ENCODE peak calls at places on chromosomes 7 and 10, in six cellular contexts. One of them, this sample, is unnamed.

GRCh38 chr7:139999516-139999915 is 63.2 kb downstream of the PARP12 start:
- DNase-seq in EH: no peak
- DNase-seq in iPS DF 19.7: no peak
- DNase-seq in stimulated activated CD8-positive, alpha-beta memory T cell treated with anti-CD3 and anti-CD28 coated beads, Interleukin-2, amount 100 ng/mL, for 48 hours: no peak
- DNase-seq in Caco-2: no peak
- DNase-seq in H54: no peak
- DNase-seq in this sample: no peak

GRCh38 chr10:102649770-102650654 is 5.7 kb downstream of the TRIM8 start:
- DNase-seq in EH: no peak
- DNase-seq in iPS DF 19.7: no peak
- DNase-seq in stimulated activated CD8-positive, alpha-beta memory T cell treated with anti-CD3 and anti-CD28 coated beads, Interleukin-2, amount 100 ng/mL, for 48 hours: no peak
- DNase-seq in Caco-2: no peak
- DNase-seq in H54: no peak
- DNase-seq in this sample: no peak

GRCh38 chr10:8403711-8404371 is 349.4 kb downstream of the GATA3 start:
- DNase-seq in EH: no peak
- DNase-seq in iPS DF 19.7: no peak
- DNase-seq in stimulated activated CD8-positive, alpha-beta memory T cell treated with anti-CD3 and anti-CD28 coated beads, Interleukin-2, amount 100 ng/mL, for 48 hours: no peak
- DNase-seq in Caco-2: peak; percentile 49
- DNase-seq in H54: no peak
- DNase-seq in this sample: no peak

GRCh38 chr10:79377557-79378382 is 30.5 kb downstream of the PPIF start:
- DNase-seq in EH: no peak
- DNase-seq in iPS DF 19.7: no peak
- DNase-seq in stimulated activated CD8-positive, alpha-beta memory T cell treated with anti-CD3 and anti-CD28 coated beads, Interleukin-2, amount 100 ng/mL, for 48 hours: no peak
- DNase-seq in Caco-2: no peak
- DNase-seq in H54: no peak
- DNase-seq in this sample: no peak

GRCh38 chr7:8057566-8057965 is 89.0 kb downstream of the GLCCI1 start:
- DNase-seq in EH: no peak
- DNase-seq in iPS DF 19.7: no peak
- DNase-seq in stimulated activated CD8-positive, alpha-beta memory T cell treated with anti-CD3 and anti-CD28 coated beads, Interleukin-2, amount 100 ng/mL, for 48 hours: no peak
- DNase-seq in Caco-2: no peak
- DNase-seq in H54: no peak
- DNase-seq in this sample: no peak

GRCh38 chr7:86592185-86592584 is 51.5 kb upstream of the GRM3 start:
- DNase-seq in EH: no peak
- DNase-seq in iPS DF 19.7: no peak
- DNase-seq in stimulated activated CD8-positive, alpha-beta memory T cell treated with anti-CD3 and anti-CD28 coated beads, Interleukin-2, amount 100 ng/mL, for 48 hours: no peak
- DNase-seq in Caco-2: no peak
- DNase-seq in H54: no peak
- DNase-seq in this sample: no peak

GRCh38 chr10:99926925-99927718 is 82.6 kb downstream of the DNMBP start:
- DNase-seq in EH: peak; percentile 87
- DNase-seq in iPS DF 19.7: no peak
- DNase-seq in stimulated activated CD8-positive, alpha-beta memory T cell treated with anti-CD3 and anti-CD28 coated beads, Interleukin-2, amount 100 ng/mL, for 48 hours: no peak
- DNase-seq in Caco-2: no peak
- DNase-seq in H54: no peak
- DNase-seq in this sample: peak; percentile 69

GRCh38 chr10:125296598-125296997 is 136.2 kb upstream of the CTBP2 start:
- DNase-seq in EH: no peak
- DNase-seq in iPS DF 19.7: no peak
- DNase-seq in stimulated activated CD8-positive, alpha-beta memory T cell treated with anti-CD3 and anti-CD28 coated beads, Interleukin-2, amount 100 ng/mL, for 48 hours: no peak
- DNase-seq in Caco-2: no peak
- DNase-seq in H54: no peak
- DNase-seq in this sample: no peak

GRCh38 chr7:15647309-15647708 is 39.2 kb downstream of the MEOX2 start:
- DNase-seq in EH: no peak
- DNase-seq in iPS DF 19.7: no peak
- DNase-seq in stimulated activated CD8-positive, alpha-beta memory T cell treated with anti-CD3 and anti-CD28 coated beads, Interleukin-2, amount 100 ng/mL, for 48 hours: no peak
- DNase-seq in Caco-2: no peak
- DNase-seq in H54: no peak
- DNase-seq in this sample: no peak

GRCh38 chr10:118596426-118597124 is 1.1 kb upstream of the PRLHR start:
- DNase-seq in EH: no peak
- DNase-seq in iPS DF 19.7: no peak
- DNase-seq in stimulated activated CD8-positive, alpha-beta memory T cell treated with anti-CD3 and anti-CD28 coated beads, Interleukin-2, amount 100 ng/mL, for 48 hours: no peak
- DNase-seq in Caco-2: no peak
- DNase-seq in H54: no peak
- DNase-seq in this sample: no peak

GRCh38 chr7:125555921-125556320 is 626.3 kb upstream of the POT1 start:
- DNase-seq in EH: no peak
- DNase-seq in iPS DF 19.7: no peak
- DNase-seq in stimulated activated CD8-positive, alpha-beta memory T cell treated with anti-CD3 and anti-CD28 coated beads, Interleukin-2, amount 100 ng/mL, for 48 hours: no peak
- DNase-seq in Caco-2: no peak
- DNase-seq in H54: no peak
- DNase-seq in this sample: no peak

GRCh38 chr10:126469692-126470091 is 81.4 kb upstream of the ADAM12 start:
- DNase-seq in EH: no peak
- DNase-seq in iPS DF 19.7: no peak
- DNase-seq in stimulated activated CD8-positive, alpha-beta memory T cell treated with anti-CD3 and anti-CD28 coated beads, Interleukin-2, amount 100 ng/mL, for 48 hours: no peak
- DNase-seq in Caco-2: no peak
- DNase-seq in H54: no peak
- DNase-seq in this sample: no peak

GRCh38 chr7:152129682-152130081 is 104.2 kb downstream of the GALNT11 start:
- DNase-seq in EH: no peak
- DNase-seq in iPS DF 19.7: no peak
- DNase-seq in stimulated activated CD8-positive, alpha-beta memory T cell treated with anti-CD3 and anti-CD28 coated beads, Interleukin-2, amount 100 ng/mL, for 48 hours: no peak
- DNase-seq in Caco-2: no peak
- DNase-seq in H54: no peak
- DNase-seq in this sample: no peak

GRCh38 chr7:77995717-77996116 is 197.1 kb downstream of the PHTF2 start:
- DNase-seq in EH: no peak
- DNase-seq in iPS DF 19.7: no peak
- DNase-seq in stimulated activated CD8-positive, alpha-beta memory T cell treated with anti-CD3 and anti-CD28 coated beads, Interleukin-2, amount 100 ng/mL, for 48 hours: no peak
- DNase-seq in Caco-2: peak; percentile 22
- DNase-seq in H54: no peak
- DNase-seq in this sample: peak; percentile 9

GRCh38 chr7:51224811-51225581 is 91.6 kb downstream of the COBL start:
- DNase-seq in EH: no peak
- DNase-seq in iPS DF 19.7: no peak
- DNase-seq in stimulated activated CD8-positive, alpha-beta memory T cell treated with anti-CD3 and anti-CD28 coated beads, Interleukin-2, amount 100 ng/mL, for 48 hours: no peak
- DNase-seq in Caco-2: peak; percentile 60
- DNase-seq in H54: peak; percentile 63
- DNase-seq in this sample: no peak

GRCh38 chr7:22156205-22156604 is 200.7 kb downstream of the RAPGEF5 start:
- DNase-seq in EH: peak; percentile 71
- DNase-seq in iPS DF 19.7: no peak
- DNase-seq in stimulated activated CD8-positive, alpha-beta memory T cell treated with anti-CD3 and anti-CD28 coated beads, Interleukin-2, amount 100 ng/mL, for 48 hours: no peak
- DNase-seq in Caco-2: no peak
- DNase-seq in H54: peak; percentile 84
- DNase-seq in this sample: peak; percentile 59

GRCh38 chr10:17479015-17479615 is 24.7 kb upstream of the ST8SIA6 start:
- DNase-seq in EH: peak; percentile 86
- DNase-seq in iPS DF 19.7: no peak
- DNase-seq in stimulated activated CD8-positive, alpha-beta memory T cell treated with anti-CD3 and anti-CD28 coated beads, Interleukin-2, amount 100 ng/mL, for 48 hours: no peak
- DNase-seq in Caco-2: no peak
- DNase-seq in H54: no peak
- DNase-seq in this sample: no peak

GRCh38 chr7:129569811-129570215 is 41.7 kb upstream of the NRF1 start:
- DNase-seq in EH: peak; percentile 93
- DNase-seq in iPS DF 19.7: no peak
- DNase-seq in stimulated activated CD8-positive, alpha-beta memory T cell treated with anti-CD3 and anti-CD28 coated beads, Interleukin-2, amount 100 ng/mL, for 48 hours: no peak
- DNase-seq in Caco-2: peak; percentile 59
- DNase-seq in H54: peak; percentile 72
- DNase-seq in this sample: peak; percentile 77

GRCh38 chr7:80496586-80496985 is 15.3 kb downstream of the GNAT3 start:
- DNase-seq in EH: peak; percentile 70
- DNase-seq in iPS DF 19.7: no peak
- DNase-seq in stimulated activated CD8-positive, alpha-beta memory T cell treated with anti-CD3 and anti-CD28 coated beads, Interleukin-2, amount 100 ng/mL, for 48 hours: no peak
- DNase-seq in Caco-2: no peak
- DNase-seq in H54: no peak
- DNase-seq in this sample: peak; percentile 29

GRCh38 chr7:92177362-92177761 is 1.6 kb downstream of the LRRD1 start:
- DNase-seq in EH: peak; percentile 47
- DNase-seq in iPS DF 19.7: no peak
- DNase-seq in stimulated activated CD8-positive, alpha-beta memory T cell treated with anti-CD3 and anti-CD28 coated beads, Interleukin-2, amount 100 ng/mL, for 48 hours: no peak
- DNase-seq in Caco-2: no peak
- DNase-seq in H54: no peak
- DNase-seq in this sample: peak; percentile 83

GRCh38 chr10:131496351-131497052 is 185.0 kb upstream of the TCERG1L start:
- DNase-seq in EH: no peak
- DNase-seq in iPS DF 19.7: no peak
- DNase-seq in stimulated activated CD8-positive, alpha-beta memory T cell treated with anti-CD3 and anti-CD28 coated beads, Interleukin-2, amount 100 ng/mL, for 48 hours: no peak
- DNase-seq in Caco-2: no peak
- DNase-seq in H54: no peak
- DNase-seq in this sample: no peak

GRCh38 chr7:151078233-151079040 is 2.2 kb downstream of the FASTK start:
- DNase-seq in EH: peak; percentile 45
- DNase-seq in iPS DF 19.7: no peak
- DNase-seq in stimulated activated CD8-positive, alpha-beta memory T cell treated with anti-CD3 and anti-CD28 coated beads, Interleukin-2, amount 100 ng/mL, for 48 hours: no peak
- DNase-seq in Caco-2: no peak
- DNase-seq in H54: no peak
- DNase-seq in this sample: no peak

GRCh38 chr10:35907548-35907947 is 265.5 kb upstream of the FZD8 start:
- DNase-seq in EH: no peak
- DNase-seq in iPS DF 19.7: no peak
- DNase-seq in stimulated activated CD8-positive, alpha-beta memory T cell treated with anti-CD3 and anti-CD28 coated beads, Interleukin-2, amount 100 ng/mL, for 48 hours: no peak
- DNase-seq in Caco-2: no peak
- DNase-seq in H54: no peak
- DNase-seq in this sample: no peak

GRCh38 chr7:124033093-124033806 is 383 bp upstream of the TMEM229A start:
- DNase-seq in EH: no peak
- DNase-seq in iPS DF 19.7: no peak
- DNase-seq in stimulated activated CD8-positive, alpha-beta memory T cell treated with anti-CD3 and anti-CD28 coated beads, Interleukin-2, amount 100 ng/mL, for 48 hours: no peak
- DNase-seq in Caco-2: no peak
- DNase-seq in H54: no peak
- DNase-seq in this sample: no peak

GRCh38 chr7:141752634-141753033 is 11.3 kb upstream of the TAS2R3 start:
- DNase-seq in EH: no peak
- DNase-seq in iPS DF 19.7: no peak
- DNase-seq in stimulated activated CD8-positive, alpha-beta memory T cell treated with anti-CD3 and anti-CD28 coated beads, Interleukin-2, amount 100 ng/mL, for 48 hours: no peak
- DNase-seq in Caco-2: peak; percentile 30
- DNase-seq in H54: no peak
- DNase-seq in this sample: no peak

GRCh38 chr10:5625992-5626777 is 40.2 kb downstream of the ASB13 start:
- DNase-seq in EH: peak; percentile 30
- DNase-seq in iPS DF 19.7: no peak
- DNase-seq in stimulated activated CD8-positive, alpha-beta memory T cell treated with anti-CD3 and anti-CD28 coated beads, Interleukin-2, amount 100 ng/mL, for 48 hours: no peak
- DNase-seq in Caco-2: no peak
- DNase-seq in H54: no peak
- DNase-seq in this sample: no peak

GRCh38 chr7:89607797-89608196 is 546.5 kb upstream of the STEAP1 start:
- DNase-seq in EH: no peak
- DNase-seq in iPS DF 19.7: no peak
- DNase-seq in stimulated activated CD8-positive, alpha-beta memory T cell treated with anti-CD3 and anti-CD28 coated beads, Interleukin-2, amount 100 ng/mL, for 48 hours: no peak
- DNase-seq in Caco-2: no peak
- DNase-seq in H54: no peak
- DNase-seq in this sample: no peak

GRCh38 chr7:141416691-141417268 is 134.4 kb upstream of the AGK start:
- DNase-seq in EH: no peak
- DNase-seq in iPS DF 19.7: no peak
- DNase-seq in stimulated activated CD8-positive, alpha-beta memory T cell treated with anti-CD3 and anti-CD28 coated beads, Interleukin-2, amount 100 ng/mL, for 48 hours: no peak
- DNase-seq in Caco-2: no peak
- DNase-seq in H54: no peak
- DNase-seq in this sample: no peak

GRCh38 chr10:102814873-102815661 is 22.1 kb downstream of the CYP17A1 start:
- DNase-seq in EH: peak; percentile 60
- DNase-seq in iPS DF 19.7: no peak
- DNase-seq in stimulated activated CD8-positive, alpha-beta memory T cell treated with anti-CD3 and anti-CD28 coated beads, Interleukin-2, amount 100 ng/mL, for 48 hours: no peak
- DNase-seq in Caco-2: no peak
- DNase-seq in H54: no peak
- DNase-seq in this sample: peak; percentile 67

GRCh38 chr10:72642318-72642717 is 16.4 kb upstream of the MICU1 start:
- DNase-seq in EH: no peak
- DNase-seq in iPS DF 19.7: no peak
- DNase-seq in stimulated activated CD8-positive, alpha-beta memory T cell treated with anti-CD3 and anti-CD28 coated beads, Interleukin-2, amount 100 ng/mL, for 48 hours: no peak
- DNase-seq in Caco-2: no peak
- DNase-seq in H54: no peak
- DNase-seq in this sample: no peak

This sample was measured in iris pigment epithelial cell.